ENCODE peak calls at places on chromosomes 3 and 15, in seven cellular contexts. M, Q, X, I, P, Z and A are unnamed samples.

GRCh38 chr3:30353711-30354467 is 252.5 kb upstream of the TGFBR2 start:
- DNase-seq in Z (no peak), P (no peak), X (no peak), I (peak), M (no peak), Q (no peak), A (no peak)

GRCh38 chr3:28476194-28476593 is 127.6 kb upstream of the AZI2 start:
- DNase-seq in M (no peak), P (peak), Q (peak), Z (peak), I (no peak), X (peak), A (peak)

GRCh38 chr15:98826658-98827057 is 178.3 kb downstream of the IGF1R start:
- DNase-seq in I (no peak), M (no peak), X (no peak), P (no peak), Z (no peak), Q (no peak), A (no peak)

GRCh38 chr3:106332884-106333283 is 464.1 kb upstream of the CBLB start:
- DNase-seq in Q (no peak), I (peak), M (peak), Z (no peak), X (no peak), P (no peak), A (no peak)

GRCh38 chr3:22730701-22731100 is 472.4 kb upstream of the UBE2E2 start:
- DNase-seq in I (no peak), X (no peak), Z (no peak), P (no peak), M (no peak), Q (no peak), A (no peak)

GRCh38 chr3:25604107-25604805 is 60.5 kb downstream of the TOP2B start:
- DNase-seq in Z (peak), I (no peak), M (no peak), Q (no peak), X (peak), P (peak), A (peak)

GRCh38 chr3:192482809-192483208 is 244.5 kb downstream of the FGF12 start:
- DNase-seq in I (no peak), X (no peak), P (no peak), M (no peak), Q (no peak), Z (no peak), A (no peak)

GRCh38 chr3:144403040-144403457 is 431.4 kb downstream of the DIPK2A start:
- DNase-seq in M (no peak), P (no peak), Q (no peak), Z (no peak), I (no peak), X (no peak), A (no peak)

GRCh38 chr15:70672081-70672480 is 91.3 kb downstream of the UACA start:
- DNase-seq in I (no peak), X (no peak), M (no peak), Z (no peak), Q (no peak), P (peak), A (no peak)

GRCh38 chr15:66097151-66098018 is 156.2 kb downstream of the MEGF11 start:
- DNase-seq in P (no peak), M (no peak), Z (no peak), X (no peak), I (no peak), Q (no peak), A (no peak)

GRCh38 chr3:63576826-63577225 is 75.6 kb upstream of the SNTN start:
- DNase-seq in M (peak), P (no peak), Z (no peak), Q (no peak), I (no peak), X (no peak), A (no peak)

GRCh38 chr3:178260887-178261286 is 275.3 kb upstream of the KCNMB2 start:
- DNase-seq in Z (no peak), M (no peak), X (no peak), P (no peak), I (no peak), Q (no peak), A (no peak)

GRCh38 chr3:172707967-172708366 is 2.9 kb downstream of the NCEH1 start:
- DNase-seq in I (no peak), M (no peak), Q (no peak), P (peak), Z (peak), X (peak), A (no peak)

GRCh38 chr3:187243933-187244564 is 46.8 kb downstream of the RTP1 start:
- DNase-seq in Q (no peak), P (peak), X (no peak), Z (no peak), I (no peak), M (no peak), A (no peak)

GRCh38 chr3:10764314-10765051 is 51.5 kb upstream of the SLC6A11 start:
- DNase-seq in Z (no peak), M (no peak), X (no peak), P (no peak), Q (no peak), I (no peak), A (no peak)

GRCh38 chr3:51581529-51581928 is 43.0 kb downstream of the RAD54L2 start:
- DNase-seq in X (no peak), I (no peak), M (no peak), Q (no peak), P (peak), Z (no peak), A (no peak)

GRCh38 chr15:66931768-66932633 is 133.4 kb upstream of the SMAD3 start:
- DNase-seq in P (peak), Z (no peak), M (no peak), Q (no peak), I (no peak), X (no peak), A (no peak)

GRCh38 chr3:139978966-139979365 is 44.0 kb downstream of the CLSTN2 start:
- DNase-seq in P (no peak), Q (no peak), M (no peak), X (no peak), Z (no peak), I (no peak), A (no peak)

GRCh38 chr3:109806929-109807328 is 469.6 kb upstream of the DPPA4 start:
- DNase-seq in X (no peak), Q (no peak), P (no peak), I (peak), Z (no peak), M (no peak), A (peak)

GRCh38 chr3:122003596-122003995 is 18.5 kb downstream of the ILDR1 start:
- DNase-seq in Z (no peak), P (no peak), Q (no peak), I (no peak), X (no peak), M (no peak), A (no peak)

GRCh38 chr15:84938726-84939125 is 42.9 kb upstream of the PDE8A start:
- DNase-seq in Q (no peak), I (no peak), Z (no peak), P (no peak), X (no peak), M (no peak), A (no peak)

GRCh38 chr3:150251654-150252053 is 156.4 kb upstream of the TSC22D2 start:
- DNase-seq in P (peak), Q (no peak), X (no peak), I (no peak), Z (no peak), M (no peak), A (no peak)

GRCh38 chr3:58535531-58536500 is 1.2 kb downstream of the ACOX2 start:
- DNase-seq in I (no peak), X (no peak), Z (no peak), P (peak), M (no peak), Q (no peak), A (no peak)

GRCh38 chr3:105593315-105593714 is 226.6 kb downstream of the ALCAM start:
- DNase-seq in Z (no peak), P (no peak), M (no peak), I (no peak), Q (no peak), X (no peak), A (no peak)